ENCODE peak calls at places on chromosomes 13 and 19, in six cellular contexts. J is vagina; U is BJ; B is foreskin fibroblast; H is nephron progenitor cell; C is CD4-positive, alpha-beta T cell. P is an unnamed sample.

GRCh38 chr19:43782689-43783231 is 2.0 kb upstream of the KCNN4 start:
- DNase-seq in J (no peak), U (no peak), B (no peak), H (no peak), C (no peak), P (no peak)

GRCh38 chr13:93687261-93687660 is 460.7 kb downstream of the GPC6 start:
- DNase-seq in J (no peak), U (no peak), B (no peak), H (no peak), C (no peak), P (no peak)

GRCh38 chr13:33348366-33348765 is 62.8 kb upstream of the STARD13 start:
- DNase-seq in J (no peak), U (peak), B (no peak), H (no peak), C (no peak), P (no peak)

GRCh38 chr19:8357007-8357521 is 6.9 kb upstream of the ANGPTL4 start:
- DNase-seq in J (no peak), U (no peak), B (no peak), H (no peak), C (no peak), P (no peak)

GRCh38 chr19:29866011-29866410 is 54.2 kb downstream of the CCNE1 start:
- DNase-seq in J (no peak), U (no peak), B (no peak), H (no peak), C (no peak), P (no peak)

GRCh38 chr19:46192990-46193650 is 36.4 kb upstream of the IGFL1 start:
- DNase-seq in J (no peak), U (peak), B (peak), H (no peak), C (no peak), P (no peak)

GRCh38 chr19:51421229-51422052 is 4.0 kb upstream of the SIGLEC10 start:
- DNase-seq in J (no peak), U (no peak), B (no peak), H (peak), C (no peak), P (no peak)

GRCh38 chr19:36113895-36114762 is 546 bp downstream of the POLR2I start:
- DNase-seq in J (no peak), U (no peak), B (peak), H (peak), C (no peak), P (peak)

GRCh38 chr19:42422092-42422575 is 5.1 kb downstream of the LIPE start:
- DNase-seq in J (no peak), U (no peak), B (no peak), H (no peak), C (no peak), P (no peak)

GRCh38 chr19:1069009-1069779 is 2.2 kb downstream of the ARHGAP45 start:
- DNase-seq in J (no peak), U (no peak), B (no peak), H (no peak), C (peak), P (no peak)

GRCh38 chr13:45544520-45544919 is 71.0 kb downstream of the ERICH6B start:
- DNase-seq in J (no peak), U (no peak), B (no peak), H (no peak), C (no peak), P (no peak)

GRCh38 chr13:37316935-37317334 is 211.5 kb upstream of the CSNK1A1L start:
- DNase-seq in J (no peak), U (no peak), B (no peak), H (no peak), C (no peak), P (no peak)

GRCh38 chr19:15285896-15286591 is 46.3 kb downstream of the BRD4 start:
- DNase-seq in J (no peak), U (no peak), B (no peak), H (no peak), C (no peak), P (no peak)

GRCh38 chr13:50323440-50324070 is 308.3 kb downstream of the KCNRG start:
- DNase-seq in J (no peak), U (peak), B (peak), H (no peak), C (no peak), P (no peak)

GRCh38 chr13:97445504-97446187 is 11.7 kb downstream of the RAP2A start:
- DNase-seq in J (no peak), U (no peak), B (no peak), H (no peak), C (no peak), P (no peak)

GRCh38 chr13:25570185-25570584 is 198.4 kb downstream of the ATP8A2 start:
- DNase-seq in J (no peak), U (no peak), B (no peak), H (no peak), C (no peak), P (no peak)

GRCh38 chr13:25574437-25575426 is 203.0 kb downstream of the ATP8A2 start:
- DNase-seq in J (no peak), U (peak), B (peak), H (peak), C (peak), P (peak)

GRCh38 chr13:25575562-25575961 is 203.8 kb downstream of the ATP8A2 start:
- DNase-seq in J (no peak), U (no peak), B (no peak), H (no peak), C (no peak), P (no peak)

DNA sequence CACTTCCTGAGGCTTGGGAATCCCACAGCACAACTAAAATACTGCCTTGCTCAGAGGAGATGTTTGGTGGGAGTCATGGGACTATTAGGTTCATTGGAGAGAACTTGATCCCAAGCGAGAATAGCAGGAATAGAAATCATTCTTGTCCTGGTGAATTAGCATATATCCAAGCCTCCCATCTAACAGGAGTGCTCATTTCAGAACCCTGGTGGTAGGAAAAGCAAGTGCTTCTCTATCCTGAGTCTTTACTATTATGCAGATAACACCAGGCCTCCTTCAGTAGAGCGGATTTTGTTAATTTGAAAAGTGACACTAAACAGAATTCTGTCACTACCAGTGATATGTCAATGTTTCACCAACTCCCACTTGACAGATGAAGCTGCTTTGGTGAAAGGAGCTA is 199.5 kb downstream of the ATP8A2 start:
- DNase-seq in J (no peak), U (no peak), B (no peak), H (no peak), C (no peak), P (no peak)
- TF ChIP-seq CTCF in J (no peak), U (no peak), B (no peak), H (no peak), C (no peak), P (no peak)

GRCh38 chr13:35465345-35465744 is 11.1 kb downstream of the MAB21L1 start:
- DNase-seq in J (no peak), U (no peak), B (no peak), H (no peak), C (no peak), P (no peak)

GRCh38 chr13:35457258-35457657 is 19.2 kb downstream of the MAB21L1 start:
- DNase-seq in J (no peak), U (no peak), B (no peak), H (no peak), C (no peak), P (no peak)

GRCh38 chr13:35455022-35455421 is 21.5 kb downstream of the MAB21L1 start:
- DNase-seq in J (no peak), U (no peak), B (no peak), H (no peak), C (no peak), P (no peak)

DNA sequence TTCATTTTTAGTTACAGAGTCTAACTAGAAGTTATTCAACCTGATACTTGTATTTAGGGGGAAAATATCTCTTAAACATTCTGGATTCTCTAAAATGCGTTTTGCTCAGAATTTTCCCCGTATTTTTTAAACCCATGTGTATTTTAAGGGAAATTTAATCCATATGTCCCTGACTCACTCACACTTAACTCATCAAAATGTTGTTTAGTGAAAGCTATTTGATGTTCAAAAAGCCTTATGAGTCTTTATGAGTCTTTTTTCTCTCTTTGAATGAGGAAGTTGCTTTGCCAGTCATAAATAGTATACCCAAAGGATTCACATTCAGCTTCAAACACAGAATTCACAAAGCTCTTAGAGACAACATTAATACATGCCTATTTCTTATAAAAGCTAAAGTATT is 16.4 kb downstream of the MAB21L1 start:
- DNase-seq in J (no peak), U (no peak), B (peak), H (no peak), C (no peak), P (no peak)
- TF ChIP-seq CTCF in J (no peak), U (no peak), B (no peak), H (no peak), C (no peak), P (no peak)

GRCh38 chr19:55304980-55305379 is 20.2 kb downstream of the TMEM150B start:
- DNase-seq in J (no peak), U (no peak), B (no peak), H (no peak), C (no peak), P (no peak)

GRCh38 chr19:55305491-55305890 is 19.6 kb downstream of the TMEM150B start:
- DNase-seq in J (no peak), U (no peak), B (no peak), H (peak), C (peak), P (peak)

GRCh38 chr19:55304279-55304978 is 20.6 kb downstream of the BRSK1 start:
- DNase-seq in J (no peak), U (no peak), B (no peak), H (peak), C (no peak), P (no peak)

GRCh38 chr19:55301459-55302331 is 17.9 kb downstream of the BRSK1 start:
- DNase-seq in J (no peak), U (no peak), B (peak), H (peak), C (peak), P (peak)

GRCh38 chr19:55303477-55303876 is 19.7 kb downstream of the BRSK1 start:
- DNase-seq in J (no peak), U (no peak), B (no peak), H (no peak), C (no peak), P (no peak)
- TF ChIP-seq CTCF in J (no peak), U (no peak), B (no peak), H (no peak), C (no peak), P (no peak)

DNA sequence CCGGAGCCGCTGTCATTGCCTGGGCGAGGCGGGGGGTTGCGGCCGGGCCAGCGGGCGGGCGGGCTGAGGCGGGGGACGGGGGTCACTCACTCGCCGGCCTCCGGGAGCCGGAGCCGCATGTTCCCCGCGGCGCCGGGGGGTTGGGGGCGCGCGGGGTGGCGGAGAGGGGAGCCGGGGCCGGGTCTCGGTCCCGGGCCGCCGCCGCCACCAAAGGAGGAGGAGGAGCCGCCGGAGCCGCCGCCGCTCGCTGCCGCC is 149 bp downstream of the MED26 start:
- DNase-seq in J (no peak), U (no peak), B (no peak), H (no peak), C (no peak), P (no peak)
- TF ChIP-seq CTCF in J (no peak), U (no peak), B (no peak), H (no peak), C (no peak), P (no peak)